ENCODE peak calls at places on chromosome 2, in four cellular contexts. R, M, D and X are unnamed samples.

GRCh38 chr2:191878576-191879298 is 31.8 kb upstream of the CAVIN2 start:
- DNase-seq in R (no peak), M (no peak), D (no peak), X (no peak)

GRCh38 chr2:122703676-122704075 is 948.2 kb downstream of the TSN start:
- DNase-seq in R (no peak), M (no peak), D (no peak), X (no peak)

GRCh38 chr2:132797551-132797950 is 127.5 kb upstream of the LYPD1 start:
- DNase-seq in R (no peak), M (no peak), D (no peak), X (no peak)

GRCh38 chr2:205759732-205760516 is 77.6 kb downstream of the NRP2 start:
- DNase-seq in R (no peak), M (no peak), D (no peak), X (no peak)

GRCh38 chr2:178870703-178871102 is 63.5 kb upstream of the TTN start:
- DNase-seq in R (no peak), M (no peak), D (no peak), X (no peak)

GRCh38 chr2:102141915-102142828 is at the start of gene IL1R1:
- DNase-seq in R (no peak), M (peak), D (peak), X (peak)

GRCh38 chr2:48530033-48530804 is at the start of gene STON1:
- DNase-seq in R (no peak), M (peak), D (no peak), X (peak)

GRCh38 chr2:42953216-42953615 is 160.8 kb upstream of the HAAO start:
- DNase-seq in R (no peak), M (no peak), D (no peak), X (no peak)

GRCh38 chr2:226756131-226756530 is 43.5 kb downstream of the IRS1 start:
- DNase-seq in R (no peak), M (no peak), D (peak), X (no peak)

GRCh38 chr2:38440655-38441054 is 63.6 kb upstream of the ATL2 start:
- DNase-seq in R (no peak), M (peak), D (no peak), X (no peak)

GRCh38 chr2:168992591-168993349 is 38.4 kb downstream of the ABCB11 start:
- DNase-seq in R (no peak), M (no peak), D (no peak), X (no peak)

GRCh38 chr2:168988755-168989154 is 42.4 kb downstream of the ABCB11 start:
- DNase-seq in R (no peak), M (no peak), D (no peak), X (no peak)

GRCh38 chr2:168993538-168993937 is 37.6 kb downstream of the ABCB11 start:
- DNase-seq in R (no peak), M (no peak), D (no peak), X (no peak)

GRCh38 chr2:168995744-168996143 is 35.4 kb downstream of the ABCB11 start:
- DNase-seq in R (no peak), M (no peak), D (no peak), X (no peak)

DNA sequence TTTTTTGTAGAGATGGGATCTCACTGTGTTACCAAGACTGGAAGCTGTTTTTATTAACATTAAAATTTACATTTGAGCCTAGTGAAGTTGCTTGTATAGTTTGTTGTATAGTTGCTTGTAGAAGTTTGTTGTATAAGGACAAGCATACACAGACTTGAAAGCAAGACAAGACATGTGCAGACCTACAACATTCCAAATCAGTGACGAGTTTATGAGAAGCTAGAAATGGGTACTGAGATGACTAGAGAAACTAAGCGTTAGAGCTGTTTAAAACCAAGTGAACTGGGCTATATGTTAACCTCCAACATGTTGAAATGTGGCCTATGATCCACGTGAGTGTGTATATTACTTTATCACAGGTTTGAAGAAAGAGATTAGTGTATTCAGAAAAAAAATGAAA is 39.1 kb downstream of the ABCB11 start:
- DNase-seq in R (no peak), M (no peak), D (no peak), X (no peak)
- TF ChIP-seq NR2C2 in R (no peak), M (no peak), D (no peak), X (no peak)

DNA sequence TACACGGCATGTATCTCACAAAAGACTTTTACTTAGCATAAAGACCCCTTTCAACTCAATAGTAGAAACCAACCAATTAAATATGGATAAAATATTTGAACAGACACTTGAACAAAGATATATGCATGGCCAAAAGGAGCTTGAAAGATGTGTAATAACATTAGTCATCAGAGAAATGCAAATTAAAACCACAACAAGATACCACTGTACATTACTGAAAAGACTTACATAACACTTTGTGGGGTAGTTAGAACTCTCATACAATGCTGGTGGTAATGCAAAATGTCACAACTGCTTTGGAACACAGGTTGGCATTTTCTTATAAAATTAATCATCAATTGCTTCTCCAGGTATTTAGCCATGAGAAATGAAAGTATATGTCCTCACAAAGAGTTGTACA is 60.7 kb downstream of the TTC27 start:
- DNase-seq in R (no peak), M (no peak), D (no peak), X (no peak)
- TF ChIP-seq CREB1 in R (no peak), M (no peak), D (no peak), X (no peak)

DNA sequence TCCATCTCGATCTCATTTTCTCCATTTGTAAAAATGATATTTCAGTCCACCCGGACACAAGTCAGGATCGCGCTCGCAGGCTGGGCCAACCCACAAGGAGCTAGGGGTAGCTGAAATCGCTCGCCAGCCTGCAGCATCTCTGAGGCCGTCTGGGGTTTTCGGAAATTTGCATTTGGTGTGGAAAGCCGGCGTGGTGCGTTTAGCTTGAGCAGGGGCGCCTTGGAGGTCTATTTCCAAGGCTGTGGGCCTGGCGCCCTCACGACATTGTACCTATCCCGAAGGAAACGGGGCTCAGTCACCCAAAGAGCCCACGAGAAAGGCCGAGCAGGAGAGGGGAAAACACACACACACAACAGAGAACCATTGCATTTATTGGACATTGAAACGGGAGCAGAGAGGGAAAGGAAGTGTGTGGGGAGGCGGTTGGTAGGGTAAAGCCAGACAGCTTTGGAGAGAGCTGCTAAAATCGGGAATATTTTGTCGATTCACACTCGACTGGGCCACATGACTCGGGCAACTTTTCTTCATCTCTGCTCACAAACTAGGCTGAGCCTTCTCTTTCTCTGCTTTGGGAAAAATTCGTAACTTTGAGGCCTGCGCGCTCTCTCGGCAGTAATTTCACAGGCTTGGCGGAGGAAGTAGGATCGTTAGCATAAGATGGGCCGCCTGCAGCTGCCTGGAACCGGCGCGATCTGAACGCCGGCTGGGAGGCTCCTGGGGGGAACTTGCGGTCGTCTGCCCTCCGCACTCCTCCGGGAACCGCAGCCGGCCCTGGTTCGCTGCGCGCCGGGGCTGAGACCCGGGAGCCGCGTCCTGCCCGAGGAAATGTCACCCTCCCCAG is 1.1 kb upstream of the HOXD8 start:
- DNase-seq in R (no peak), M (no peak), D (no peak), X (peak)
- TF ChIP-seq MAX in R (no peak), M (no peak), D (no peak), X (no peak)

DNA sequence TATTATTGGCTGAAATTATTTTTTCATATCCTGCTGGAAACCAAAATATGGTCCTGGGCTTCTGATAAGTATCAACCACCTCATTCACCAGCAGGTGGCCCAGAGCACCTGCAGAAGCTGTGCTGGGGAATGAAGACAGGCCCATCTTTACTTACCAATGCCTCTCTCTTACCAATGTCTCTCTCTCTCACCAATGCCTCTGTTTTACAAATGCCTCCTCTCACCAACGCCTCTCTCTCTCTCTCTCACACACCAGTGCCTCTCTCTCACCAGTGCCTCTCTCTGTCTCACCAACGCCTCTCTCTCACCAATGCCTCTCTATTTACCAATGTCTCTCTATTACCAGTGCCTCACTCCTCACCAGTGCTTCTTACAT is 2.3 kb upstream of the MAL start:
- DNase-seq in R (no peak), M (no peak), D (peak), X (no peak)
- TF ChIP-seq NR2C2 in R (no peak), M (no peak), D (no peak), X (no peak)